ENCODE peak calls at places on chromosomes 7 and 10, in eight cellular contexts. G, V, Z, W, S, T, M and C are unnamed samples.

GRCh38 chr10:51074238-51075028 is at the start of gene PRKG1:
- DNase-seq in G (no peak), W (no peak), V (peak; percentile 87), M (no peak), Z (peak; percentile 19), S (peak; percentile 43), T (peak; percentile 12), C (peak; percentile 1)

GRCh38 chr7:25391295-25391861 is 163.1 kb upstream of the NPVF start:
- DNase-seq in G (peak; percentile 8), Z (peak; percentile 46), S (peak; percentile 7), T (no peak), W (no peak), V (no peak), M (no peak), C (peak; percentile 14)

GRCh38 chr10:72819053-72819452 is 74.5 kb upstream of the OIT3 start:
- DNase-seq in S (no peak), V (no peak), G (no peak), M (no peak), Z (no peak), W (no peak), T (no peak), C (no peak)

GRCh38 chr10:24974978-24975377 is 22.6 kb upstream of the PRTFDC1 start:
- DNase-seq in T (no peak), G (no peak), M (no peak), V (peak; percentile 47), W (no peak), S (no peak), Z (no peak), C (no peak)

GRCh38 chr10:23694446-23694920 is 255.6 kb downstream of the OTUD1 start:
- DNase-seq in V (no peak), G (no peak), Z (peak; percentile 1), S (peak; percentile 23), T (no peak), W (no peak), M (no peak), C (no peak)

GRCh38 chr7:40763319-40764287 is 628.8 kb downstream of the SUGCT start:
- DNase-seq in G (no peak), S (no peak), M (no peak), Z (no peak), V (peak; percentile 63), T (no peak), W (no peak), C (no peak)

GRCh38 chr10:63554666-63555065 is 33.5 kb downstream of the REEP3 start:
- DNase-seq in V (peak; percentile 77), T (peak; percentile 21), Z (no peak), G (peak; percentile 40), W (peak; percentile 2), M (no peak), S (no peak), C (no peak)

GRCh38 chr7:96778263-96778662 is 68.6 kb upstream of the SEM1 start:
- DNase-seq in V (no peak), Z (no peak), M (no peak), G (no peak), S (no peak), T (no peak), W (no peak), C (no peak)

GRCh38 chr7:85554294-85554877 is 367.5 kb upstream of the SEMA3D start:
- DNase-seq in V (peak; percentile 20), T (no peak), S (no peak), M (peak; percentile 42), Z (peak; percentile 49), W (no peak), G (peak; percentile 11), C (peak; percentile 49)

GRCh38 chr10:76643465-76643864 is 994.1 kb downstream of the KCNMA1 start:
- DNase-seq in Z (no peak), W (no peak), G (no peak), V (no peak), M (no peak), T (no peak), S (no peak), C (no peak)

GRCh38 chr7:12769464-12769863 is 82.0 kb downstream of the ARL4A start:
- DNase-seq in T (no peak), W (no peak), Z (no peak), V (no peak), S (no peak), M (no peak), G (no peak), C (no peak)

GRCh38 chr7:6254891-6255290 is 17.5 kb downstream of the CYTH3 start:
- DNase-seq in T (no peak), M (no peak), Z (no peak), G (no peak), W (no peak), S (no peak), V (no peak), C (no peak)

GRCh38 chr10:97499561-97500296 is 1.0 kb downstream of the UBTD1 start:
- DNase-seq in Z (no peak), G (no peak), M (no peak), S (no peak), W (peak; percentile 2), V (peak; percentile 58), T (no peak), C (no peak)

GRCh38 chr10:71187600-71187999 is 24.8 kb upstream of the UNC5B start:
- DNase-seq in W (no peak), M (no peak), T (no peak), V (no peak), G (no peak), Z (no peak), S (no peak), C (no peak)

GRCh38 chr7:106778656-106779250 is 86.3 kb upstream of the PIK3CG start:
- DNase-seq in S (no peak), G (no peak), Z (no peak), T (no peak), M (no peak), W (no peak), V (no peak), C (no peak)

GRCh38 chr7:23654508-23654907 is 25.5 kb upstream of the FAM221A start:
- DNase-seq in G (no peak), V (peak; percentile 10), W (no peak), T (no peak), M (no peak), Z (no peak), S (no peak), C (no peak)

GRCh38 chr10:123841115-123841514 is 50.5 kb downstream of the CPXM2 start:
- DNase-seq in W (no peak), M (no peak), Z (no peak), G (no peak), S (no peak), V (no peak), T (no peak), C (no peak)

GRCh38 chr7:50562126-50562525 is 3.1 kb downstream of the DDC start:
- DNase-seq in S (no peak), T (no peak), Z (no peak), V (no peak), G (no peak), W (no peak), M (no peak), C (no peak)

GRCh38 chr7:102469972-102470825 is 5.4 kb downstream of the LRWD1 start:
- DNase-seq in T (no peak), G (no peak), M (no peak), W (no peak), Z (no peak), V (no peak), S (no peak), C (no peak)

GRCh38 chr10:31765546-31765945 is 163.1 kb downstream of the ARHGAP12 start:
- DNase-seq in S (no peak), V (no peak), G (no peak), W (no peak), M (no peak), Z (no peak), T (no peak), C (no peak)

GRCh38 chr10:96753956-96754355 is 33.6 kb upstream of the PIK3AP1 start:
- DNase-seq in G (no peak), S (no peak), M (no peak), W (no peak), V (no peak), Z (no peak), T (no peak), C (no peak)

GRCh38 chr10:62996925-62997324 is 136.2 kb upstream of the NRBF2 start:
- DNase-seq in M (no peak), G (no peak), W (no peak), S (no peak), Z (no peak), T (no peak), V (no peak), C (no peak)

GRCh38 chr10:110163192-110163773 is 44.1 kb upstream of the MXI1 start:
- DNase-seq in G (no peak), M (peak; percentile 19), V (no peak), T (no peak), W (no peak), S (no peak), Z (peak; percentile 1), C (no peak)

GRCh38 chr10:110311357-110311949 is 6.7 kb upstream of the SMNDC1 start:
- DNase-seq in T (no peak), V (peak; percentile 52), M (peak; percentile 15), Z (peak; percentile 47), S (no peak), G (peak; percentile 43), W (peak; percentile 28), C (peak; percentile 11)

GRCh38 chr10:22341190-22341935 is 3.9 kb upstream of the SPAG6 start:
- DNase-seq in M (no peak), V (no peak), Z (no peak), G (no peak), W (no peak), T (no peak), S (no peak), C (no peak)

GRCh38 chr10:72009430-72010081 is 45.4 kb downstream of the CHST3 start:
- DNase-seq in M (no peak), S (peak; percentile 65), T (no peak), V (peak; percentile 93), Z (no peak), G (no peak), W (no peak), C (peak; percentile 6)

GRCh38 chr7:106657085-106657991 is 3.6 kb downstream of the CCDC71L start:
- DNase-seq in T (no peak), S (no peak), V (peak; percentile 17), M (no peak), Z (no peak), G (peak; percentile 19), W (no peak), C (no peak)

GRCh38 chr7:108193593-108194498 is 63.7 kb upstream of the LAMB4 start:
- DNase-seq in S (no peak), M (no peak), V (no peak), W (no peak), Z (no peak), G (no peak), T (no peak), C (peak; percentile 71)

GRCh38 chr10:11476035-11476434 is 135.4 kb downstream of the USP6NL start:
- DNase-seq in M (no peak), T (no peak), V (no peak), W (no peak), Z (no peak), G (no peak), S (no peak), C (no peak)

GRCh38 chr10:131802156-131802915 is 98.5 kb upstream of the PPP2R2D start:
- DNase-seq in T (no peak), G (no peak), V (no peak), W (no peak), M (no peak), S (no peak), Z (no peak), C (no peak)

GRCh38 chr10:74419491-74420466 is 268.8 kb downstream of the ADK start:
- DNase-seq in Z (peak; percentile 25), G (peak; percentile 14), W (peak; percentile 31), M (peak; percentile 3), S (no peak), T (no peak), V (no peak), C (no peak)